ENCODE peak calls at places on chromosome 20, in eight cellular contexts. F is LoVo, V is anterior cingulate cortex, W is NCI-H2171 treated with DMSO at 0.1 percent for 48 hours, L is fibroblast of lung, S is NCI-H1105, J is HT1080, T is kidney tubule cell. G is an unnamed sample.

GRCh38 chr20:18005170-18005989 is 36.6 kb downstream of the MGME1 start:
- DNase-seq in S (no peak), J (no peak), L (no peak), W (no peak), F (no peak), V (peak), T (peak), G (no peak)

GRCh38 chr20:23399568-23400241 is 21.6 kb downstream of the NAPB start:
- DNase-seq in V (no peak), J (peak), W (peak), S (no peak), F (no peak), T (peak), L (no peak), G (no peak)

GRCh38 chr20:3716195-3716834 is 3.9 kb upstream of the SIGLEC1 start:
- DNase-seq in L (peak), S (peak), T (peak), J (peak), F (peak), V (peak), W (peak), G (no peak)

GRCh38 chr20:36871640-36872570 is 4.0 kb upstream of the TLDC2 start:
- DNase-seq in F (no peak), L (no peak), V (no peak), S (no peak), W (no peak), T (peak), J (no peak), G (no peak)

GRCh38 chr20:58078741-58079522 is 149.5 kb downstream of the ANKRD60 start:
- DNase-seq in L (peak), J (peak), W (no peak), F (no peak), S (no peak), T (peak), V (no peak), G (no peak)

GRCh38 chr20:16761305-16761829 is 13.2 kb downstream of the OTOR start:
- DNase-seq in W (peak), F (peak), J (peak), L (peak), T (peak), S (peak), V (peak), G (peak)

GRCh38 chr20:47102629-47103028 is 208.0 kb downstream of the EYA2 start:
- DNase-seq in T (no peak), S (no peak), W (peak), F (no peak), L (no peak), V (no peak), J (no peak), G (no peak)

GRCh38 chr20:63498950-63499332 is at the start of gene EEF1A2:
- DNase-seq in W (peak), F (peak), S (peak), J (no peak), V (peak), L (no peak), T (no peak), G (no peak)

GRCh38 chr20:37423545-37423944 is 77.6 kb downstream of the SRC start:
- DNase-seq in F (no peak), S (no peak), T (no peak), L (no peak), V (no peak), J (no peak), W (no peak), G (no peak)

GRCh38 chr20:61385316-61385715 is 133.3 kb downstream of the CDH4 start:
- DNase-seq in S (no peak), F (no peak), L (no peak), V (no peak), W (no peak), T (no peak), J (peak), G (no peak)

GRCh38 chr20:25278636-25279361 is 30.9 kb downstream of the PYGB start:
- DNase-seq in F (no peak), W (no peak), S (no peak), J (no peak), T (no peak), L (no peak), V (no peak), G (no peak)

GRCh38 chr20:43862438-43862837 is 52.2 kb upstream of the TOX2 start:
- DNase-seq in L (no peak), T (no peak), V (no peak), S (no peak), W (no peak), F (no peak), J (no peak), G (no peak)

GRCh38 chr20:44183282-44183681 is 3.7 kb downstream of the JPH2 start:
- DNase-seq in J (no peak), L (no peak), W (no peak), S (no peak), T (no peak), F (no peak), V (no peak), G (no peak)

GRCh38 chr20:14848806-14849205 is 511.4 kb upstream of the FLRT3 start:
- DNase-seq in S (no peak), J (no peak), T (peak), F (no peak), W (no peak), L (no peak), V (no peak), G (no peak)

GRCh38 chr20:25066386-25066785 is 8.4 kb upstream of the ACSS1 start:
- DNase-seq in V (no peak), T (peak), W (no peak), L (no peak), S (no peak), J (no peak), F (no peak), G (no peak)

GRCh38 chr20:3781153-3781910 is at the start of gene SPEF1:
- DNase-seq in W (peak), V (peak), J (peak), S (peak), L (peak), T (peak), F (peak), G (peak)

GRCh38 chr20:42401598-42401997 is 783.4 kb upstream of the CHD6 start:
- DNase-seq in J (no peak), F (no peak), W (no peak), T (no peak), S (no peak), V (no peak), L (no peak), G (no peak)

GRCh38 chr20:15387228-15387627 is 1049.8 kb upstream of the FLRT3 start:
- DNase-seq in S (no peak), L (no peak), J (no peak), F (no peak), V (no peak), W (no peak), T (no peak), G (no peak)

GRCh38 chr20:10660661-10661060 is 13.1 kb downstream of the JAG1 start:
- DNase-seq in S (no peak), J (no peak), V (no peak), L (no peak), W (no peak), T (peak), F (no peak), G (no peak)

GRCh38 chr20:39853050-39853449 is 836.0 kb downstream of the MAFB start:
- DNase-seq in W (no peak), T (no peak), V (no peak), S (no peak), L (no peak), J (no peak), F (no peak), G (no peak)